ENCODE peak calls at places on chromosomes 2 and 18, in eight cellular contexts. E is NCI-H1092; M is RKO; Q is stimulated activated CD4-positive, alpha-beta T cell treated with anti-CD3 and anti-CD28 coated beads, Interleukin-1b, Interleukin-23, amount 100 ng/mL, for 24 hours; R is heart right ventricle; C is kidney; H is right lobe of liver; O is iris pigment epithelial cell. B is an unnamed sample.
A peak's percentile ranks its signal among the peaks of the same experiment; 100 is the strongest.

GRCh38 chr2:202965810-202966454 is 48.7 kb upstream of the NBEAL1 start:
- DNase-seq in O (peak; percentile 84), C (no peak), E (no peak), M (peak; percentile 63), R (peak; percentile 4), Q (peak; percentile 1), H (no peak), B (peak; percentile 7)

GRCh38 chr2:218979846-218980738 is 4.9 kb downstream of the FEV start:
- DNase-seq in O (peak; percentile 79), M (peak; percentile 79), Q (peak; percentile 81), E (peak; percentile 66), C (peak; percentile 92), H (peak; percentile 83), R (peak; percentile 79), B (peak; percentile 79)

GRCh38 chr2:212540356-212540755 is 1.8 kb upstream of the ERBB4 start:
- DNase-seq in R (no peak), E (no peak), C (peak; percentile 12), O (no peak), M (no peak), Q (no peak), H (peak; percentile 11), B (no peak)

GRCh38 chr2:159759577-159759976 is 38.4 kb downstream of the CD302 start:
- DNase-seq in H (no peak), Q (no peak), R (no peak), C (no peak), O (no peak), E (no peak), M (no peak), B (no peak)

GRCh38 chr2:29455202-29455885 is 340.1 kb downstream of the CLIP4 start:
- DNase-seq in O (no peak), H (no peak), E (no peak), Q (no peak), R (no peak), C (no peak), M (no peak), B (peak; percentile 94)

GRCh38 chr2:120346034-120346666 is at the start of gene INHBB:
- DNase-seq in H (no peak), Q (no peak), E (no peak), M (no peak), O (no peak), R (no peak), C (peak; percentile 77), B (no peak)

GRCh38 chr2:164903214-164903613 is 52.1 kb downstream of the SLC38A11 start:
- DNase-seq in E (peak; percentile 14), Q (no peak), C (no peak), O (peak; percentile 89), H (no peak), M (no peak), R (no peak), B (no peak)

GRCh38 chr18:76658627-76659026 is 163.6 kb upstream of the ZNF516 start:
- DNase-seq in Q (no peak), O (no peak), R (no peak), H (no peak), C (no peak), M (no peak), E (no peak), B (no peak)

GRCh38 chr2:20781656-20782265 is 41.1 kb downstream of the LDAH start:
- DNase-seq in O (peak; percentile 44), H (no peak), R (no peak), Q (no peak), C (no peak), M (peak; percentile 22), E (no peak), B (peak; percentile 24)

GRCh38 chr18:32607816-32608215 is 137.1 kb upstream of the GAREM1 start:
- DNase-seq in C (no peak), H (no peak), Q (no peak), E (no peak), M (no peak), R (no peak), O (no peak), B (peak; percentile 8)

GRCh38 chr2:73290049-73290839 is 3.1 kb downstream of the EGR4 start:
- DNase-seq in C (no peak), Q (no peak), E (peak; percentile 37), H (no peak), R (no peak), M (peak; percentile 59), O (peak; percentile 59), B (peak; percentile 49)

GRCh38 chr18:47163241-47163640 is 12.9 kb downstream of the IER3IP1 start:
- DNase-seq in E (no peak), R (no peak), O (peak; percentile 90), H (no peak), C (no peak), M (peak; percentile 51), Q (no peak), B (no peak)

GRCh38 chr18:67010916-67011315 is 407.0 kb upstream of the CDH19 start:
- DNase-seq in E (no peak), R (no peak), M (peak; percentile 79), C (no peak), H (no peak), Q (no peak), O (peak; percentile 10), B (no peak)

GRCh38 chr2:228648541-228648940 is 467.1 kb upstream of the SPHKAP start:
- DNase-seq in R (no peak), M (no peak), H (no peak), E (no peak), Q (no peak), C (no peak), O (no peak), B (no peak)

GRCh38 chr18:29083545-29083944 is 906.6 kb upstream of the CDH2 start:
- DNase-seq in C (no peak), O (peak; percentile 25), R (peak; percentile 12), H (no peak), E (peak; percentile 38), Q (no peak), M (no peak), B (no peak)

GRCh38 chr2:239723486-239724193 is 301.5 kb downstream of the NDUFA10 start:
- DNase-seq in O (no peak), E (no peak), H (peak; percentile 11), C (no peak), Q (no peak), R (no peak), M (no peak), B (no peak)

GRCh38 chr18:58496231-58496630 is 132.7 kb downstream of the ALPK2 start:
- DNase-seq in M (no peak), O (no peak), E (no peak), Q (no peak), C (no peak), R (no peak), H (no peak), B (no peak)

GRCh38 chr2:234694244-234695013 is 197.5 kb upstream of the ARL4C start:
- DNase-seq in O (peak; percentile 89), E (no peak), C (no peak), H (no peak), Q (no peak), R (no peak), M (no peak), B (peak; percentile 56)

B was measured in COLO829.